ENCODE peak calls at places on chromosomes 5 and 9, in six cellular contexts. Q is neural crest cell; M is RCC 7860; K is bronchial epithelial cell; A is NCI-H524 treated with DMSO at 0.1 percent for 48 hours; N is stimulated activated CD4-positive, alpha-beta T cell treated with anti-CD3 and anti-CD28 coated beads, Interleukin-2, amount 100 ng/mL, for 48 hours. L is an unnamed sample.

GRCh38 chr9:127347831-127348699 is 48.9 kb upstream of the SLC2A8 start:
- DNase-seq in Q (no peak), M (no peak), K (peak; percentile 50), A (no peak), N (no peak), L (no peak)

GRCh38 chr9:90787771-90788460 is 13.7 kb upstream of the SYK start:
- DNase-seq in Q (no peak), M (no peak), K (no peak), A (no peak), N (no peak), L (no peak)

GRCh38 chr9:130872912-130873503 is 23.6 kb downstream of the QRFP start:
- DNase-seq in Q (no peak), M (no peak), K (no peak), A (no peak), N (no peak), L (no peak)

GRCh38 chr5:124744170-124744911 is 2.1 kb downstream of the ZNF608 start:
- DNase-seq in Q (no peak), M (peak; percentile 52), K (peak; percentile 23), A (no peak), N (no peak), L (no peak)

GRCh38 chr9:81320909-81321482 is 368.4 kb downstream of the TLE1 start:
- DNase-seq in Q (no peak), M (no peak), K (no peak), A (peak; percentile 53), N (no peak), L (no peak)

GRCh38 chr9:18459958-18460584 is 13.9 kb upstream of the ADAMTSL1 start:
- DNase-seq in Q (no peak), M (peak; percentile 38), K (peak; percentile 99), A (no peak), N (no peak), L (no peak)

GRCh38 chr9:131719262-131719908 is 20.5 kb downstream of the RAPGEF1 start:
- DNase-seq in Q (no peak), M (no peak), K (no peak), A (no peak), N (no peak), L (no peak)

GRCh38 chr5:112146323-112146848 is 272.7 kb downstream of the EPB41L4A start:
- DNase-seq in Q (no peak), M (peak; percentile 58), K (peak; percentile 85), A (no peak), N (no peak), L (no peak)

GRCh38 chr5:438481-438981 is 4.4 kb upstream of the EXOC3 start:
- DNase-seq in Q (no peak), M (no peak), K (no peak), A (no peak), N (no peak), L (no peak)

GRCh38 chr9:72533322-72533721 is 11.9 kb downstream of the TMC1 start:
- DNase-seq in Q (no peak), M (peak; percentile 32), K (no peak), A (no peak), N (no peak), L (no peak)

GRCh38 chr9:3912817-3913216 is 387.0 kb upstream of the RFX3 start:
- DNase-seq in Q (no peak), M (peak; percentile 65), K (no peak), A (no peak), N (no peak), L (no peak)

GRCh38 chr5:16628376-16628775 is 11.6 kb upstream of the RETREG1 start:
- DNase-seq in Q (no peak), M (no peak), K (no peak), A (peak; percentile 72), N (no peak), L (no peak)

GRCh38 chr9:89696780-89697179 is 92.0 kb downstream of the GADD45G start:
- DNase-seq in Q (no peak), M (no peak), K (no peak), A (no peak), N (no peak), L (no peak)

GRCh38 chr5:55232194-55232984 is 1.0 kb downstream of the CCNO start:
- DNase-seq in Q (peak; percentile 16), M (no peak), K (peak; percentile 62), A (no peak), N (no peak), L (no peak)

GRCh38 chr5:172778223-172778814 is 7.3 kb upstream of the DUSP1 start:
- DNase-seq in Q (no peak), M (peak; percentile 79), K (peak; percentile 97), A (no peak), N (no peak), L (no peak)

GRCh38 chr9:77588319-77588937 is 59.7 kb downstream of the GNA14 start:
- DNase-seq in Q (no peak), M (peak; percentile 69), K (peak; percentile 82), A (no peak), N (no peak), L (peak; percentile 30)

GRCh38 chr9:86405086-86405491 is 50.9 kb upstream of the TUT7 start:
- DNase-seq in Q (no peak), M (no peak), K (no peak), A (no peak), N (no peak), L (no peak)

GRCh38 chr5:51567636-51568035 is 184.4 kb downstream of the ISL1 start:
- DNase-seq in Q (no peak), M (no peak), K (peak; percentile 82), A (no peak), N (no peak), L (no peak)

GRCh38 chr5:57504357-57504756 is 21.7 kb upstream of the ACTBL2 start:
- DNase-seq in Q (no peak), M (no peak), K (peak; percentile 85), A (no peak), N (no peak), L (no peak)

GRCh38 chr5:177598477-177598876 is 1.5 kb upstream of the B4GALT7 start:
- DNase-seq in Q (no peak), M (no peak), K (peak; percentile 16), A (no peak), N (no peak), L (no peak)

GRCh38 chr5:33601881-33602280 is 161.1 kb downstream of the TARS1 start:
- DNase-seq in Q (no peak), M (no peak), K (no peak), A (no peak), N (no peak), L (no peak)

GRCh38 chr9:137396227-137396626 is 26.7 kb downstream of the EXD3 start:
- DNase-seq in Q (no peak), M (no peak), K (peak; percentile 21), A (no peak), N (no peak), L (no peak)

GRCh38 chr5:134506054-134507039 is 19.1 kb upstream of the JADE2 start:
- DNase-seq in Q (no peak), M (peak; percentile 99), K (no peak), A (no peak), N (no peak), L (no peak)

GRCh38 chr5:169785731-169786130 is 148.7 kb downstream of the DOCK2 start:
- DNase-seq in Q (no peak), M (no peak), K (no peak), A (no peak), N (no peak), L (no peak)

GRCh38 chr9:95508242-95508967 is 8.4 kb downstream of the PTCH1 start:
- DNase-seq in Q (no peak), M (no peak), K (no peak), A (no peak), N (no peak), L (no peak)

GRCh38 chr9:34610434-34611206 is 1.3 kb downstream of the RPP25L start:
- DNase-seq in Q (no peak), M (no peak), K (no peak), A (no peak), N (no peak), L (no peak)

L was measured in NT2/D1.